ENCODE peak calls at places on chromosomes 12 and 14, in six cellular contexts. M is left ventricle myocardium inferior, R is fibroblast of lung, V is lower lobe of right lung, E is IMR-90, A is tibial nerve. L is an unnamed sample. For H3K9me3, the result is how much of the 10 kb centered on the place peaks cover.

GRCh38 chr12:131800594-131801135 is 27.5 kb upstream of the MMP17 start:
- DNase-seq in M (no peak), R (no peak), V (no peak), E (no peak), A (no peak), L (no peak)

GRCh38 chr12:106855221-106855758 is 80.8 kb downstream of the RIC8B start:
- DNase-seq in M (no peak), R (no peak), V (no peak), E (no peak), A (no peak), L (no peak)

GRCh38 chr14:96965885-96966595 is 168.9 kb downstream of the VRK1 start:
- DNase-seq in M (no peak), R (no peak), V (no peak), E (no peak), A (no peak), L (no peak)

GRCh38 chr14:77268989-77269595 is 1.9 kb downstream of the NGB start:
- DNase-seq in M (no peak), R (no peak), V (no peak), E (no peak), A (no peak), L (peak)

GRCh38 chr12:1445807-1446206 is 148.6 kb downstream of the FBXL14 start:
- DNase-seq in M (no peak), R (no peak), V (no peak), E (no peak), A (no peak), L (no peak)

GRCh38 chr12:18898469-18898868 is 160.6 kb downstream of the CAPZA3 start:
- DNase-seq in M (no peak), R (peak), V (no peak), E (no peak), A (no peak), L (no peak)

GRCh38 chr14:99889268-99889667 is 96.1 kb downstream of the EML1 start:
- DNase-seq in M (no peak), R (no peak), V (no peak), E (no peak), A (no peak), L (no peak)

GRCh38 chr12:87253157-87253556 is 776.0 kb downstream of the C12orf50 start:
- DNase-seq in M (no peak), R (peak), V (no peak), E (no peak), A (no peak), L (no peak)

GRCh38 chr12:55822228-55822627 is 4.4 kb downstream of the ORMDL2 start:
- DNase-seq in M (no peak), R (no peak), V (no peak), E (no peak), A (no peak), L (no peak)

GRCh38 chr14:101627913-101628257 is 66.6 kb downstream of the DIO3 start:
- DNase-seq in M (no peak), R (no peak), V (no peak), E (no peak), A (no peak), L (no peak)

GRCh38 chr12:5633102-5633501 is 201.2 kb downstream of the NTF3 start:
- DNase-seq in M (no peak), R (no peak), V (no peak), E (no peak), A (no peak), L (no peak)

GRCh38 chr14:90489916-90490726 is 93.3 kb downstream of the CALM1 start:
- DNase-seq in M (no peak), R (peak), V (no peak), E (peak), A (no peak), L (no peak)

GRCh38 chr12:47216150-47216677 is 136.5 kb upstream of the AMIGO2 start:
- DNase-seq in M (peak), R (no peak), V (peak), E (no peak), A (peak), L (peak)

GRCh38 chr12:3071710-3072109 is 5.5 kb upstream of the TSPAN9 start:
- DNase-seq in M (no peak), R (no peak), V (no peak), E (no peak), A (no peak), L (no peak)

GRCh38 chr12:89040146-89040964 is 311.9 kb downstream of the DUSP6 start:
- DNase-seq in M (no peak), R (peak), V (peak), E (peak), A (no peak), L (peak)

GRCh38 chr12:14364583-14365271 is 755 bp upstream of the ATF7IP start:
- DNase-seq in M (no peak), R (no peak), V (no peak), E (no peak), A (no peak), L (no peak)

GRCh38 chr12:111183094-111183493 is 185.8 kb downstream of the PHETA1 start:
- DNase-seq in M (no peak), R (no peak), V (no peak), E (no peak), A (no peak), L (no peak)

GRCh38 chr14:84225243-84225642 is 1304.7 kb upstream of the FLRT2 start:
- DNase-seq in M (peak), R (no peak), V (no peak), E (no peak), A (no peak), L (no peak)

GRCh38 chr12:11171953-11172675 is 1.1 kb downstream of the SMIM10L1 start:
- DNase-seq in M (no peak), R (peak), V (no peak), E (peak), A (no peak), L (no peak)

GRCh38 chr12:87667378-87667777 is 361.8 kb downstream of the C12orf50 start:
- DNase-seq in M (no peak), R (peak), V (no peak), E (peak), A (no peak), L (no peak)

GRCh38 chr12:3150820-3151590 is 73.8 kb downstream of the TSPAN9 start:
- DNase-seq in M (no peak), R (peak), V (no peak), E (peak), A (no peak), L (no peak)

GRCh38 chr12:121792607-121793500 is 634 bp downstream of the RHOF start:
- DNase-seq in M (peak), R (no peak), V (peak), E (no peak), A (no peak), L (no peak)

GRCh38 chr12:110109037-110109836 is 14.9 kb upstream of the IFT81 start:
- DNase-seq in M (peak), R (peak), V (peak), E (peak), A (peak), L (no peak)

GRCh38 chr12:57268264-57268663 is 17.3 kb upstream of the STAC3 start:
- DNase-seq in M (no peak), R (peak), V (no peak), E (peak), A (no peak), L (no peak)

GRCh38 chr12:65566776-65567175 is 257.5 kb upstream of the HMGA2 start:
- DNase-seq in M (no peak), R (peak), V (no peak), E (peak), A (no peak), L (no peak)

GRCh38 chr12:6771091-6771495 is 1.2 kb upstream of the LAG3 start:
- DNase-seq in M (no peak), R (no peak), V (no peak), E (no peak), A (no peak), L (no peak)

GRCh38 chr14:73612339-73613045 is at the start of gene ACOT6:
- DNase-seq in M (peak), R (peak), V (peak), E (peak), A (peak), L (peak)

GRCh38 chr12:58529114-58529665 is 391.1 kb downstream of the LRIG3 start:
- DNase-seq in M (no peak), R (peak), V (no peak), E (peak), A (no peak), L (no peak)

GRCh38 chr14:53510281-53510912 is 357.3 kb upstream of the DDHD1 start:
- DNase-seq in M (no peak), R (no peak), V (no peak), E (no peak), A (no peak), L (no peak)

GRCh38 chr14:53515264-53515663 is 362.1 kb upstream of the DDHD1 start:
- DNase-seq in M (no peak), R (peak), V (no peak), E (peak), A (no peak), L (peak)

GRCh38 chr14:53509227-53509822 is 356.2 kb upstream of the DDHD1 start:
- DNase-seq in M (peak), R (peak), V (no peak), E (peak), A (peak), L (peak)

DNA sequence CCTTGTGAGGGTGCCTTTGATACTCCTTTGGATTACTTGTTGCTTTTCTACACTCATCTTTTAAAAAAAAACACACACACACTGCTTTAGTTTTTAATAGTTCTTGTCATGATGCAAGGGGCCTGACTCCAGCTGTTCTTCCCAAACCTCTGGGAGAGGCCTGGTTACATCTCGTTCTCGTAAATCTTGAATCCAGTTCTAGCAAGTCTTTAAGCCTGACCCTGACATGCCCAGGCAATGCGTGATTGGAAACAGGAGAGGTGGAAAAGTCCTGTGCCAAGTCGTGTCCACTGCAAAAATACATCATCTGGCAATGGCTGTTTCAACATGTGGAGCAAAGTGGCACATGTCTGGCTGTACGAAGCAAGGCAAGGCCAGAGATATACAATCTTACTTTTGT is 356.7 kb upstream of the DDHD1 start:
- DNase-seq in M (peak), R (no peak), V (no peak), E (peak), A (peak), L (no peak)
- H3K27ac ChIP-seq in M (peak), R (peak), V (no peak), E (peak), A (no peak), L (no peak)

GRCh38 chr14:106218189-106218588 is 691.8 kb downstream of the TMEM121 start:
- DNase-seq in M (no peak), R (no peak), V (no peak), E (no peak), A (no peak), L (peak)
- H3K9me3 ChIP-seq in M (under half), R (under half), V (under half), E (under half), A (under half), L (under half)

DNA sequence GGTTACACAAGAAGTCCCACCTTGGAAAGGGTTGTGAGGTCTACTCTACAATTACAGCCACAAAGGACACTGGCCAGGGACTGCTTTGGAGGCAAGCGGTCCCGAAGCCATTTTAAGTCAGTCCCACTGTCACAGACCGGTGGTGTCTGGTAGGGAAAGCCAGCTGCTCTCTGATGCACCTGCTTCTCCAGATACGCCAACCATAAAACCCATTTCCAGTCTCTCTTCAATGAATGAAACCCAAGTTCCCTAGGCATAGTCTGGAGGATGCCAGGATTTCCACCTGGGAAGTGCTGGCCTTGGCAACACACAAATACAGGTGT is 32.6 kb downstream of the SYNE3 start:
- DNase-seq in M (no peak), R (no peak), V (no peak), E (no peak), A (no peak), L (no peak)
- H3K27ac ChIP-seq in M (peak), R (peak), V (peak), E (peak), A (peak), L (no peak)

GRCh38 chr14:106792543-106792942 is 1266.2 kb downstream of the TMEM121 start:
- DNase-seq in M (no peak), R (no peak), V (no peak), E (no peak), A (no peak), L (no peak)

GRCh38 chr14:106789318-106789717 is 1262.9 kb downstream of the TMEM121 start:
- DNase-seq in M (no peak), R (no peak), V (no peak), E (no peak), A (no peak), L (no peak)

GRCh38 chr14:106790189-106791036 is 1264.0 kb downstream of the TMEM121 start:
- DNase-seq in M (peak), R (no peak), V (peak), E (no peak), A (peak), L (peak)

GRCh38 chr14:106788534-106788933 is 1262.2 kb downstream of the TMEM121 start:
- DNase-seq in M (no peak), R (no peak), V (no peak), E (no peak), A (no peak), L (peak)

GRCh38 chr14:106786697-106787096 is 1260.3 kb downstream of the TMEM121 start:
- DNase-seq in M (no peak), R (no peak), V (no peak), E (no peak), A (no peak), L (no peak)
- H3K9me3 ChIP-seq in M (under half), R (under half), V (under half), E (under half), A (under half), L (under half)

L was measured in DND-41.